ENCODE peak calls at places on chromosome 17, in four cellular contexts. Y is adrenal gland, O is neural progenitor cell, K is tibial artery. S is an unnamed sample.

GRCh38 chr17:83202002-83203000 is 122.9 kb downstream of the METRNL start:
- DNase-seq in Y (peak), O (no peak), K (peak), S (no peak)

GRCh38 chr17:51846561-51846960 is 312.0 kb downstream of the CA10 start:
- DNase-seq in Y (no peak), O (no peak), K (no peak), S (no peak)

GRCh38 chr17:76710863-76711611 is at the start of gene MXRA7:
- DNase-seq in Y (peak), O (peak), K (peak), S (no peak)

GRCh38 chr17:55053855-55054254 is 85.3 kb downstream of the STXBP4 start:
- DNase-seq in Y (no peak), O (no peak), K (no peak), S (no peak)

GRCh38 chr17:35423761-35424160 is 8.5 kb downstream of the SLFN12 start:
- DNase-seq in Y (no peak), O (no peak), K (no peak), S (no peak)

GRCh38 chr17:32747856-32748255 is 129.1 kb downstream of the MYO1D start:
- DNase-seq in Y (no peak), O (no peak), K (no peak), S (no peak)

GRCh38 chr17:59388070-59388556 is 56.7 kb downstream of the YPEL2 start:
- DNase-seq in Y (no peak), O (no peak), K (no peak), S (no peak)

GRCh38 chr17:16075949-16076348 is 76.3 kb downstream of the TTC19 start:
- DNase-seq in Y (no peak), O (no peak), K (no peak), S (no peak)

GRCh38 chr17:30894236-30894635 is 11.8 kb downstream of the TEFM start:
- DNase-seq in Y (no peak), O (no peak), K (no peak), S (no peak)

GRCh38 chr17:44002141-44002848 is 2.1 kb upstream of the NAGS start:
- DNase-seq in Y (no peak), O (no peak), K (no peak), S (no peak)

GRCh38 chr17:48997103-48997826 is at the start of gene IGF2BP1:
- DNase-seq in Y (no peak), O (peak), K (no peak), S (no peak)

GRCh38 chr17:4329838-4330237 is 36.6 kb downstream of the UBE2G1 start:
- DNase-seq in Y (no peak), O (no peak), K (no peak), S (peak)
- TF ChIP-seq CTCF in Y (no peak), O (no peak), K (no peak), S (no peak)

DNA sequence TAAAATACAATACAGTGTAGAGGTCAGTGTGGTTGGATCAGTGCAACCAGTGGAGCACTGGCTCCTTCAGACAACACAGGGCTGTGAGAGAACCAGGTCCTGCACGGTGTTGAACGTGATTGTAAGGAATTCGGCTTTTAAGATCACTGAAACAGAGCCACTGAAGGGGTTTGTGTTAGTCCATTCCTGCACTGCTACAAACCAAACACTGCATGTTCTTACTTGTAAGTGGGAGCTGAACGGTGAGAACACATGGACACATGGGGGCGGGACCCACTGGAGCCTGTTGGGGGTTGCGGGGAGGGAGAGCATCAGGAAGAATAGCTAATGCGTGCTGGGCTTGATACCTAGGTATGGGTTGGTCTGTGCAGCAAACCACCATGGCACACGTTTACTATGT is 193.2 kb upstream of the AXIN2 start:
- DNase-seq in Y (no peak), O (no peak), K (no peak), S (no peak)
- H3K4me3 ChIP-seq in Y (no peak), O (no peak), K (no peak), S (no peak)

GRCh38 chr17:33949100-33949499 is 306.0 kb upstream of the CCL2 start:
- DNase-seq in Y (no peak), O (peak), K (no peak), S (no peak)
- TF ChIP-seq CTCF in Y (peak), O (peak), K (no peak), S (peak)

GRCh38 chr17:45408611-45409421 is 23.9 kb downstream of the ARHGAP27 start:
- DNase-seq in Y (no peak), O (no peak), K (no peak), S (no peak)
- H3K4me3 ChIP-seq in Y (no peak), O (no peak), K (no peak), S (no peak)

DNA sequence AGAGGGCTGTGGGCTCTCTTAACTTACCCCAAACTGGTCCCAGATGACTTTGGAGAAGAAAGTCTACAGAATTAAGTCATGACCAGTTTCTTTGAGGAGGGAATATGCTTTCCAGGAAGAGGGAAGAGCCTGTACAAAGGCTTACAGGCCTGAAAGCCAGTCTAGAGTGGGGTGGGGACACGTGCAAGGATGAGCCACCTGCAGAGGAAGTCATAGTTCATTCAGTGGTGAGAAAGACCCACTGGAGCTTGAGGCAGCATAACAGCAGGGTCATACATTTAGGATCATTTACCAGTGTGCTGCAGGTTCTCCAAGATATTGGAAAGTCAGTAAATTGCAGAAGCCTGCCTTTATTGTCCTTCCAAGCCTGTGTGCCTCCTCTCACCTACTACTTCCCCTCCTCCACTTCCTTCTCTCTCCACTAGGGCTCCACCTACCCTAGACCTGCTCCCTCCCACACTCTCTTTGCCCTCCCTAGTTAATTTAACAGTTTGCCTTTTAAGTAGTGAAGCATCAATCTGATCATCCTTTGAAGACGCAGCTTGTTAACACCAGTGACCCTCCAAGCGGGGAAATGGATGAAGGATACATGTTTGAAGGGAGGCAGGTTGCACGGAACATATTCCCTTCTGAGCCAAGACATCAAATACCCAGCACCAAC is 40.2 kb downstream of the CDRT15 start:
- DNase-seq in Y (no peak), O (no peak), K (no peak), S (no peak)
- TF ChIP-seq CTCF in Y (no peak), O (peak), K (no peak), S (peak)

GRCh38 chr17:81309859-81310839 is 15.0 kb upstream of the SLC38A10 start:
- DNase-seq in Y (no peak), O (no peak), K (no peak), S (no peak)

GRCh38 chr17:81307636-81308035 is 12.5 kb upstream of the SLC38A10 start:
- DNase-seq in Y (no peak), O (no peak), K (no peak), S (no peak)

GRCh38 chr17:81310963-81311550 is 15.9 kb upstream of the SLC38A10 start:
- DNase-seq in Y (no peak), O (no peak), K (no peak), S (no peak)

GRCh38 chr17:81308161-81308560 is 13.1 kb upstream of the SLC38A10 start:
- DNase-seq in Y (no peak), O (no peak), K (no peak), S (no peak)

GRCh38 chr17:81309140-81309858 is 14.2 kb upstream of the SLC38A10 start:
- DNase-seq in Y (peak), O (peak), K (peak), S (peak)
- H3K4me3 ChIP-seq in Y (no peak), O (no peak), K (peak), S (no peak)

GRCh38 chr17:29615048-29615385 is 7.7 kb downstream of the CORO6 start:
- DNase-seq in Y (peak), O (peak), K (no peak), S (no peak)
- TF ChIP-seq CTCF in Y (no peak), O (no peak), K (no peak), S (no peak)

DNA sequence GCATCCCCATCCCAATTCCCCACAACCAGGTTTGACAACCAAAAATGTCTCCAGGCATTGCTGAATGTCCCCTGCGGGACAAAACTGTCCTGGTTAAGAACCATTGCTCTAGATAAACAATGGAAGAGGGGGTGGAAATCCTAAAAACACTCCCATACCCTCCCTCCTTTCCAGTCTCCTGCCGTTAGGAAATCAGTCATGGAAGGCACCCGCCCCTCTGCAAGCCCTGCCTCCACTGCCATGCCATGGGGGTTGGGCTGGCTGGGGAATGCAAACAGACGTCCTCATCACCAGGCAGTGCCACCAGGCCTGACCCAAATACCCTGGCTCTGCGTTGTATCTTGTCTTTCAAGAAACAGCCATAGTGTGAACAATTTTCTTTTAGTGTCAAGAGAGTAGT is 57.5 kb downstream of the CYTH1 start:
- DNase-seq in Y (peak), O (peak), K (no peak), S (no peak)
- H3K4me3 ChIP-seq in Y (no peak), O (peak), K (no peak), S (no peak)

DNA sequence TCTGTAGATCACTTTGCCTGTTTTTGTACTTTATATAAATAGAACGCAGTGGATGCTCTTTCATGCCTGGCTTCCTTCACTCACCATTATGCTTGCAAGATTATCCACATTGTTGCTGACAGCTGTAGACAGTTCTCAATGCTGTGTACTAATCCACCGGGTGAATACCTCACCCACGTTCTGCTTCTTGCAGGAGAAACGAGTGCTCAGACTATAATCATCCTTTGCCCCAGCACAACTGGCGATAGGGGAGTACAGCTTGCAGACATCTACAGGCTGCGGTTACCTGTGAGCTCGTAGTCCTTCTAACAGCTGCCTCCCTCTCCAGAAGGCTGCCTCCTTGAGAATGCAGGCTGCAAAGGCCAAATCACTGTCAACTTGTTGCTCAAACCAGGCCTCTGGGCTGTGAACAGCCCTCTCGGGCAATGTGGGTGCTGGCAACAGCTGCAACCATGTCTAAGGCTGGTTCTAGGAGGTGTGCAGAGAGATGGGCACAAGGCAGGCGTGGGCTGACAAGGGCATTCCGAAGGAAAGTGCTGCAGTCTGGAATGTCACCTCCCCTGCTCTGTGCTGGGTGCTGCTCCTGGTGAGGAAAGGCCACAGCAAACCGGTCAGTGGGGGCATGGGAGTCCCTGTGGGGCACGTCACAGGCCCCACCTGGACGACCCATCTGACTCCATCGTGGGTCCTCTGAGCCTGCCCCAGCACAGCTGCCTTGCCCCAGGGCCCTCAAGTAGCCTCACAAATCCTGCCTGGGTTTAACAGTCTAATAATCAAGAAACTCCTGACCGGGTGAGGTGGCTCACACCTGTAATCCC is 3.0 kb upstream of the MYO15B start:
- DNase-seq in Y (no peak), O (no peak), K (no peak), S (no peak)
- TF ChIP-seq CTCF in Y (no peak), O (no peak), K (no peak), S (no peak)

GRCh38 chr17:27338536-27338985 is 44.6 kb downstream of the WSB1 start:
- DNase-seq in Y (no peak), O (no peak), K (peak), S (no peak)
- H3K4me3 ChIP-seq in Y (no peak), O (no peak), K (no peak), S (no peak)

S was measured in astrocyte of the cerebellum.